ENCODE peak calls at places on chromosome 6, in four cellular contexts. One of them, this sample, is unnamed.

GRCh38 chr6:3841066-3841454 is 8.1 kb upstream of the FAM50B start:
- DNase-seq in HepG2: peak; percentile 90
- DNase-seq in tibial nerve: no peak
- DNase-seq in A549: no peak
- DNase-seq in this sample: no peak

GRCh38 chr6:3165631-3166534 is 8.5 kb upstream of the TUBB2A start:
- DNase-seq in HepG2: peak; percentile 18
- DNase-seq in tibial nerve: no peak
- DNase-seq in A549: no peak
- DNase-seq in this sample: peak; percentile 23

GRCh38 chr6:87870606-87871005 is 168.6 kb upstream of the AKIRIN2 start:
- DNase-seq in HepG2: no peak
- DNase-seq in A549: no peak
- DNase-seq in tibial nerve: no peak
- DNase-seq in this sample: no peak

GRCh38 chr6:141988954-141989705 is 143.6 kb upstream of the GJE1 start:
- DNase-seq in HepG2: peak; percentile 65
- DNase-seq in tibial nerve: no peak
- DNase-seq in A549: peak; percentile 20
- DNase-seq in this sample: peak; percentile 9

GRCh38 chr6:166598441-166599138 is 12.1 kb upstream of the RAMACL start:
- DNase-seq in HepG2: no peak
- DNase-seq in A549: no peak
- DNase-seq in tibial nerve: no peak
- DNase-seq in this sample: no peak

GRCh38 chr6:149763866-149764265 is 14.3 kb downstream of the PCMT1 start:
- DNase-seq in HepG2: no peak
- DNase-seq in A549: no peak
- DNase-seq in tibial nerve: no peak
- DNase-seq in this sample: no peak

GRCh38 chr6:30411515-30412207 is 66.7 kb downstream of the RPP21 start:
- DNase-seq in A549: no peak
- DNase-seq in tibial nerve: no peak
- DNase-seq in HepG2: peak; percentile 52
- DNase-seq in this sample: peak; percentile 32

GRCh38 chr6:95133578-95133977 is 443.8 kb upstream of the MANEA start:
- DNase-seq in tibial nerve: no peak
- DNase-seq in HepG2: no peak
- DNase-seq in A549: no peak
- DNase-seq in this sample: no peak

GRCh38 chr6:43302126-43302525 is 4.1 kb downstream of the SLC22A7 start:
- DNase-seq in A549: no peak
- DNase-seq in tibial nerve: no peak
- DNase-seq in HepG2: no peak
- DNase-seq in this sample: no peak

GRCh38 chr6:47922391-47922790 is 140.6 kb downstream of the OPN5 start:
- DNase-seq in tibial nerve: no peak
- DNase-seq in HepG2: no peak
- DNase-seq in A549: no peak
- DNase-seq in this sample: no peak

GRCh38 chr6:145214570-145214969 is 520.8 kb downstream of the EPM2A start:
- DNase-seq in A549: no peak
- DNase-seq in HepG2: peak; percentile 47
- DNase-seq in tibial nerve: no peak
- DNase-seq in this sample: peak; percentile 10

GRCh38 chr6:103870970-103871369 is 988.7 kb downstream of the HACE1 start:
- DNase-seq in tibial nerve: no peak
- DNase-seq in HepG2: no peak
- DNase-seq in A549: no peak
- DNase-seq in this sample: no peak

GRCh38 chr6:113997106-113997505 is 26.2 kb upstream of the HDAC2 start:
- DNase-seq in HepG2: no peak
- DNase-seq in A549: no peak
- DNase-seq in tibial nerve: no peak
- DNase-seq in this sample: no peak

GRCh38 chr6:89522778-89523177 is 89.8 kb downstream of the ANKRD6 start:
- DNase-seq in A549: no peak
- DNase-seq in HepG2: no peak
- DNase-seq in tibial nerve: no peak
- DNase-seq in this sample: no peak

GRCh38 chr6:111013144-111013905 is 31.5 kb downstream of the RPF2 start:
- DNase-seq in HepG2: no peak
- DNase-seq in A549: no peak
- DNase-seq in tibial nerve: no peak
- DNase-seq in this sample: no peak

GRCh38 chr6:1240766-1241165 is 71.1 kb upstream of the FOXQ1 start:
- DNase-seq in HepG2: no peak
- DNase-seq in A549: no peak
- DNase-seq in tibial nerve: no peak
- DNase-seq in this sample: no peak

GRCh38 chr6:130993292-130993765 is 69.7 kb downstream of the EPB41L2 start:
- DNase-seq in A549: no peak
- DNase-seq in tibial nerve: no peak
- DNase-seq in HepG2: no peak
- DNase-seq in this sample: no peak

GRCh38 chr6:156952401-156952800 is 175.2 kb downstream of the ARID1B start:
- DNase-seq in tibial nerve: no peak
- DNase-seq in HepG2: no peak
- DNase-seq in A549: no peak
- DNase-seq in this sample: no peak

GRCh38 chr6:156954191-156954590 is 177.0 kb downstream of the ARID1B start:
- DNase-seq in A549: no peak
- DNase-seq in tibial nerve: no peak
- DNase-seq in HepG2: no peak
- DNase-seq in this sample: no peak

GRCh38 chr6:156954781-156955180 is 177.6 kb downstream of the ARID1B start:
- DNase-seq in A549: no peak
- DNase-seq in HepG2: no peak
- DNase-seq in tibial nerve: no peak
- DNase-seq in this sample: no peak

GRCh38 chr6:156953125-156953477 is 175.9 kb downstream of the ARID1B start:
- DNase-seq in A549: no peak
- DNase-seq in HepG2: no peak
- DNase-seq in tibial nerve: no peak
- DNase-seq in this sample: no peak

DNA sequence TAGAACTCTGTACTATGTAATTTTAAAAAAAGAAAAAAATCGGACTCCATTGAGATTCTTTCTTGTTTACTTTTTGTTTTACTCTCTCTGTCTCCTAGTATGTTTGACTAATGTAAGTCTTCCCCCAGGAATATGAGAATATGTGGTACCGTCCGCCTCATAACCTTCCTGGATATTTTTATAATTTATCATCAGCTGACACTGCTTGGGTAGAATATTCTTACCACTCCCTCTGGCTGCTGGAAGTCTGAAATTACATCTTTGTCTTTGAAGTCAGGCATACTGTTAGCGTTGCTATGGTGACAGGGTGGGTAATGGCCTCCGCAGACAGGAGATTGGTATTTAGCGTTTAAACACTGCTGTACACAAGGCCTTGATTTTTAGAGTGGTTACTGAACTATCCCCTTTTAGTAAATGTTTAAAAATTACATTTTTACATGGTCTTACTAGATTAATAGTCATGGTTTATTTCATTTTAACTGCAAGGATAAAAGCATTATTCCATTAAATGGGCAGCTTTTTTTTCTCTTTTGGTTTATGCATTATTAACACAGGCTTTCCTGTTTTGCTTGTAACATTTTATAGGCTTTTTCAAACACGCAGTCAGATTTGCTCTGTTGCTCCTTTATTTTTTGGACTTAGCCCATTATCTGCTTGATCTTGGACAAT is 176.4 kb downstream of the ARID1B start:
- DNase-seq in HepG2: peak; percentile 95
- DNase-seq in tibial nerve: no peak
- DNase-seq in A549: peak; percentile 80
- DNase-seq in this sample: peak; percentile 77
- TF ChIP-seq POLR2A in HepG2: no peak
- TF ChIP-seq POLR2A in tibial nerve: no peak
- TF ChIP-seq POLR2A in A549: no peak
- TF ChIP-seq POLR2A in this sample: no peak

DNA sequence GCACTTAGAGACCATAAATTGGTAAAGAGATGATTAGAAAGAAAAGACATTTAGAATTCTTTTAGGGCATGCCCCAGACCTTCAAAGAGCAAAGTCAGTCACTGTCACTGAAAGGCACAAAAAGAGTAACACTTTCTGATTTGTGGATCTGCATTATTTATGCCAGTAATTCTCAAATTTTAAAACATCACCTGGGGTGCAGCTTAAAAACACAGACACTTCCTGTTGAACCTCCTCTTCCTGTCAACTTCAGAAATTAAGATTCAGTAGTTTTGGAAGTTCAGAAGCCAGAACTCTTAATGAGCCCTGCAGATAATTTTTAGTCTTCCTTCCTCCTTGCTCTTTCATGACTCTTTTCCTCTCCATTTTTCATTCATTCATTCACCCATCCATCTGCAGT is 137.5 kb downstream of the NRN1 start:
- DNase-seq in A549: no peak
- DNase-seq in tibial nerve: no peak
- DNase-seq in HepG2: no peak
- DNase-seq in this sample: no peak
- TF ChIP-seq POLR2A in A549: no peak
- TF ChIP-seq POLR2A in tibial nerve: no peak
- TF ChIP-seq POLR2A in HepG2: no peak
- TF ChIP-seq POLR2A in this sample: no peak

GRCh38 chr6:33426590-33427563 is 7.0 kb downstream of the SYNGAP1 start:
- DNase-seq in HepG2: no peak
- DNase-seq in A549: peak; percentile 19
- DNase-seq in tibial nerve: no peak
- DNase-seq in this sample: peak; percentile 42

GRCh38 chr6:33423777-33424176 is 3.9 kb downstream of the SYNGAP1 start:
- DNase-seq in A549: no peak
- DNase-seq in tibial nerve: no peak
- DNase-seq in HepG2: no peak
- DNase-seq in this sample: no peak

GRCh38 chr6:33424855-33425667 is 5.2 kb downstream of the SYNGAP1 start:
- DNase-seq in tibial nerve: no peak
- DNase-seq in A549: no peak
- DNase-seq in HepG2: no peak
- DNase-seq in this sample: peak; percentile 68

GRCh38 chr6:33427585-33428218 is 7.8 kb downstream of the SYNGAP1 start:
- DNase-seq in tibial nerve: peak; percentile 36
- DNase-seq in A549: peak; percentile 51
- DNase-seq in HepG2: no peak
- DNase-seq in this sample: peak; percentile 74

GRCh38 chr6:33425668-33426577 is 6.1 kb downstream of the SYNGAP1 start:
- DNase-seq in tibial nerve: peak; percentile 65
- DNase-seq in HepG2: peak; percentile 73
- DNase-seq in A549: peak; percentile 83
- DNase-seq in this sample: peak; percentile 91
- TF ChIP-seq POLR2A in tibial nerve: peak; percentile 41
- TF ChIP-seq POLR2A in HepG2: peak; percentile 81
- TF ChIP-seq POLR2A in A549: peak; percentile 33
- TF ChIP-seq POLR2A in this sample: peak; percentile 47

DNA sequence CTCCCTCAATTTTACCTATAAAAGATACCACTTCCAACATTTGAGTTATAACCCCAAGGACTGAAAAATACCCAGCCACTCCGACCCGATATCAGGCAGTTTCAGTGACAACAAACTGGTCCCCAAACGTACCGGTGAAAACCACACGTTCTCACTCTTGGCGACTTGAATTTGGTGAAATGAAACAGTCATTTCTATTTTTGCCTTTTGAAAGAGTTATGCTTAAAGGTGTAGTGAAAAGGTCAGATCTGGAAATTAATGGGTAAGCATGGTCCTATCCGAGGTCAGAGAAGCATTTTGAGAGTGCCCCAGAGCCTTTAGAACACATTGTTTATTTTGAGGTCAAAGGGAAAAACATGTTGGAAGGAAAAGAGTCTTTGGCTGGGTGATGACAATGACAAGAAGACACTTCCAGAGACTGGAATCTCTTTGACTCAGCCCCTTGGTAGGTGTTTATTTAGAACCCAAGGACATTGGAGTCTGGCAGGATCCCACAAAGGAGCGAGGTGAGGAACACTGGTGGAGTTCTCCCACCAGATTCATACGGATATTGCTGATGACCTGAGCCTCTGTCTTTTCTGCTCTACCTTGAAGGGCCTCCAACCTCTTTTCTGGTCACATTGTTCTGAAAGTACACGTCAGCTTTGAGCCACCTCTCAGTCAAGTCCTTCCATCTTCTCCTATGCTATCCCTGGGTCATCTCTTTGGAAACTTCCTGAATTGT is 235.0 kb downstream of the GMPR start:
- DNase-seq in HepG2: no peak
- DNase-seq in A549: no peak
- DNase-seq in tibial nerve: no peak
- DNase-seq in this sample: no peak
- TF ChIP-seq POLR2A in HepG2: no peak
- TF ChIP-seq POLR2A in A549: no peak
- TF ChIP-seq POLR2A in tibial nerve: no peak
- TF ChIP-seq POLR2A in this sample: no peak

GRCh38 chr6:37175332-37176267 is 5.6 kb downstream of the PIM1 start:
- DNase-seq in A549: no peak
- DNase-seq in tibial nerve: no peak
- DNase-seq in HepG2: no peak
- DNase-seq in this sample: peak; percentile 65

GRCh38 chr6:37177083-37177949 is 7.4 kb downstream of the PIM1 start:
- DNase-seq in tibial nerve: no peak
- DNase-seq in HepG2: no peak
- DNase-seq in A549: no peak
- DNase-seq in this sample: peak; percentile 75

GRCh38 chr6:37176268-37177082 is 6.5 kb downstream of the PIM1 start:
- DNase-seq in A549: no peak
- DNase-seq in HepG2: no peak
- DNase-seq in tibial nerve: no peak
- DNase-seq in this sample: peak; percentile 70

GRCh38 chr6:37180075-37180474 is 10.1 kb downstream of the PIM1 start:
- DNase-seq in tibial nerve: no peak
- DNase-seq in A549: no peak
- DNase-seq in HepG2: no peak
- DNase-seq in this sample: no peak

DNA sequence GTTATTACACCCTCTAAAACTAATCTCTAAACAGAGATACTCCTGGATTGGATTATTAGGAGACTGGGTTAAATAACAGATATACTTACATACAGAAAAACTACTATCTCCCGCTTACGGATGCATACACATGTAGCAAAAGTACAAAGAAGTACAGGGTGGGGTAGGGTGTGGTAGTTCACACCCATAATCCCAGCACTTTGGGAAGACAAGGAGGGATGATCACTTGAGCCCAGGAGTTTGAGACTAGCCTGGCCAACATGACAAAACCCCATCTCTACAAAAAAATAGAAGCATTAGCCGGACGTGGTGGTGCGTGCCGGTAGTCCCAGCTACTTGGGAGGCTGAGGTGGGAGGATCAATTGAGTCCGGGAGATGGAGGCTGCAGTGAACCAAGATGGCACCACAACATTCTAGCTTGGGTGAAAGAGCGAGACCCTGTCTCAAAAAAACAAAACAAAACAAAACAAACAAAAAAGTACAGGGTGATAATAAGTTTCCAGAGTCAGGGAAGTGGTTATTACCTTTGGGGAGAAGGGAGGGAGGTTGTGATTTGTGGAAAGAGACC is 8.1 kb downstream of the PIM1 start:
- DNase-seq in tibial nerve: no peak
- DNase-seq in HepG2: no peak
- DNase-seq in A549: no peak
- DNase-seq in this sample: no peak
- TF ChIP-seq POLR2A in tibial nerve: no peak
- TF ChIP-seq POLR2A in HepG2: no peak
- TF ChIP-seq POLR2A in A549: no peak
- TF ChIP-seq POLR2A in this sample: no peak

This sample was measured in erythroblast.